ENCODE peak calls at places on chromosomes 3 and 15, in ten cellular contexts. One of them, this sample, is unnamed.

GRCh38 chr15:95284933-95285401 is 1045.5 kb upstream of the NR2F2 start:
- DNase-seq in hypothalamus: no peak
- DNase-seq in transverse colon: no peak
- DNase-seq in left lobe of liver: no peak
- DNase-seq in neural crest cell: no peak
- DNase-seq in A172: no peak
- DNase-seq in activated naive CD8-positive, alpha-beta T cell treated with anti-CD3 and anti-CD28 coated beads, Interleukin-2, amount 50 U/mL, for 24 hours: peak
- DNase-seq in CD4-positive, alpha-beta T cell: no peak
- DNase-seq in psoas muscle: no peak
- DNase-seq in stimulated activated naive CD8-positive, alpha-beta T cell treated with anti-CD3 and anti-CD28 coated beads, Interleukin-15, amount 100 ng/mL, for 72 hours: peak
- DNase-seq in this sample: no peak

GRCh38 chr15:40451497-40452158 is 10.9 kb downstream of the BAHD1 start:
- DNase-seq in A172: no peak
- DNase-seq in transverse colon: peak
- DNase-seq in neural crest cell: no peak
- DNase-seq in left lobe of liver: no peak
- DNase-seq in psoas muscle: no peak
- DNase-seq in hypothalamus: no peak
- DNase-seq in CD4-positive, alpha-beta T cell: no peak
- DNase-seq in stimulated activated naive CD8-positive, alpha-beta T cell treated with anti-CD3 and anti-CD28 coated beads, Interleukin-15, amount 100 ng/mL, for 72 hours: no peak
- DNase-seq in activated naive CD8-positive, alpha-beta T cell treated with anti-CD3 and anti-CD28 coated beads, Interleukin-2, amount 50 U/mL, for 24 hours: no peak
- DNase-seq in this sample: no peak

GRCh38 chr15:72070817-72071447 is 47.0 kb downstream of the MYO9A start:
- DNase-seq in A172: no peak
- DNase-seq in stimulated activated naive CD8-positive, alpha-beta T cell treated with anti-CD3 and anti-CD28 coated beads, Interleukin-15, amount 100 ng/mL, for 72 hours: no peak
- DNase-seq in CD4-positive, alpha-beta T cell: no peak
- DNase-seq in activated naive CD8-positive, alpha-beta T cell treated with anti-CD3 and anti-CD28 coated beads, Interleukin-2, amount 50 U/mL, for 24 hours: no peak
- DNase-seq in left lobe of liver: no peak
- DNase-seq in hypothalamus: no peak
- DNase-seq in transverse colon: no peak
- DNase-seq in psoas muscle: no peak
- DNase-seq in neural crest cell: no peak
- DNase-seq in this sample: no peak

GRCh38 chr3:195807681-195808121 is 4.0 kb downstream of the MUC4 start:
- DNase-seq in psoas muscle: no peak
- DNase-seq in transverse colon: peak
- DNase-seq in activated naive CD8-positive, alpha-beta T cell treated with anti-CD3 and anti-CD28 coated beads, Interleukin-2, amount 50 U/mL, for 24 hours: no peak
- DNase-seq in A172: no peak
- DNase-seq in left lobe of liver: no peak
- DNase-seq in neural crest cell: no peak
- DNase-seq in hypothalamus: no peak
- DNase-seq in CD4-positive, alpha-beta T cell: no peak
- DNase-seq in stimulated activated naive CD8-positive, alpha-beta T cell treated with anti-CD3 and anti-CD28 coated beads, Interleukin-15, amount 100 ng/mL, for 72 hours: no peak
- DNase-seq in this sample: no peak

GRCh38 chr15:37220949-37221670 is 120.8 kb upstream of the MEIS2 start:
- DNase-seq in transverse colon: no peak
- DNase-seq in neural crest cell: no peak
- DNase-seq in CD4-positive, alpha-beta T cell: no peak
- DNase-seq in hypothalamus: no peak
- DNase-seq in stimulated activated naive CD8-positive, alpha-beta T cell treated with anti-CD3 and anti-CD28 coated beads, Interleukin-15, amount 100 ng/mL, for 72 hours: no peak
- DNase-seq in psoas muscle: no peak
- DNase-seq in activated naive CD8-positive, alpha-beta T cell treated with anti-CD3 and anti-CD28 coated beads, Interleukin-2, amount 50 U/mL, for 24 hours: no peak
- DNase-seq in left lobe of liver: no peak
- DNase-seq in A172: no peak
- DNase-seq in this sample: no peak

GRCh38 chr15:73818308-73818985 is 54.9 kb upstream of the TBC1D21 start:
- DNase-seq in psoas muscle: no peak
- DNase-seq in left lobe of liver: no peak
- DNase-seq in stimulated activated naive CD8-positive, alpha-beta T cell treated with anti-CD3 and anti-CD28 coated beads, Interleukin-15, amount 100 ng/mL, for 72 hours: no peak
- DNase-seq in transverse colon: no peak
- DNase-seq in activated naive CD8-positive, alpha-beta T cell treated with anti-CD3 and anti-CD28 coated beads, Interleukin-2, amount 50 U/mL, for 24 hours: no peak
- DNase-seq in hypothalamus: no peak
- DNase-seq in A172: no peak
- DNase-seq in CD4-positive, alpha-beta T cell: no peak
- DNase-seq in neural crest cell: no peak
- DNase-seq in this sample: no peak

GRCh38 chr15:56537881-56538280 is 72.9 kb upstream of the MNS1 start:
- DNase-seq in hypothalamus: no peak
- DNase-seq in left lobe of liver: no peak
- DNase-seq in psoas muscle: peak
- DNase-seq in CD4-positive, alpha-beta T cell: peak
- DNase-seq in transverse colon: peak
- DNase-seq in neural crest cell: no peak
- DNase-seq in stimulated activated naive CD8-positive, alpha-beta T cell treated with anti-CD3 and anti-CD28 coated beads, Interleukin-15, amount 100 ng/mL, for 72 hours: peak
- DNase-seq in activated naive CD8-positive, alpha-beta T cell treated with anti-CD3 and anti-CD28 coated beads, Interleukin-2, amount 50 U/mL, for 24 hours: peak
- DNase-seq in A172: no peak
- DNase-seq in this sample: peak

GRCh38 chr3:42025388-42026138 is 63.7 kb upstream of the ULK4 start:
- DNase-seq in A172: peak
- DNase-seq in stimulated activated naive CD8-positive, alpha-beta T cell treated with anti-CD3 and anti-CD28 coated beads, Interleukin-15, amount 100 ng/mL, for 72 hours: no peak
- DNase-seq in neural crest cell: peak
- DNase-seq in activated naive CD8-positive, alpha-beta T cell treated with anti-CD3 and anti-CD28 coated beads, Interleukin-2, amount 50 U/mL, for 24 hours: peak
- DNase-seq in hypothalamus: peak
- DNase-seq in psoas muscle: peak
- DNase-seq in left lobe of liver: peak
- DNase-seq in transverse colon: peak
- DNase-seq in CD4-positive, alpha-beta T cell: no peak
- DNase-seq in this sample: no peak

GRCh38 chr3:109921509-109921908 is 584.2 kb upstream of the DPPA4 start:
- DNase-seq in neural crest cell: no peak
- DNase-seq in CD4-positive, alpha-beta T cell: no peak
- DNase-seq in stimulated activated naive CD8-positive, alpha-beta T cell treated with anti-CD3 and anti-CD28 coated beads, Interleukin-15, amount 100 ng/mL, for 72 hours: no peak
- DNase-seq in left lobe of liver: no peak
- DNase-seq in activated naive CD8-positive, alpha-beta T cell treated with anti-CD3 and anti-CD28 coated beads, Interleukin-2, amount 50 U/mL, for 24 hours: no peak
- DNase-seq in psoas muscle: no peak
- DNase-seq in transverse colon: no peak
- DNase-seq in A172: no peak
- DNase-seq in hypothalamus: no peak
- DNase-seq in this sample: no peak

This sample was measured in CD8-positive, alpha-beta memory T cell.